ENCODE peak calls at places on chromosomes 5 and 9, in four cellular contexts. U is fibroblast of lung, F is right atrium auricular region, M is cardiac muscle cell. H is an unnamed sample.

GRCh38 chr5:107555425-107556090 is 115.2 kb downstream of the EFNA5 start:
- DNase-seq in U (peak), F (no peak), M (no peak), H (no peak)

GRCh38 chr9:114172981-114173833 is 17.9 kb downstream of the COL27A1 start:
- DNase-seq in F (no peak), M (no peak), U (peak), H (peak)

GRCh38 chr5:115549154-115549553 is 4.6 kb upstream of the FEM1C start:
- DNase-seq in U (no peak), M (no peak), F (no peak), H (no peak)

GRCh38 chr5:1396029-1396816 is 49.0 kb downstream of the SLC6A3 start:
- DNase-seq in M (no peak), U (no peak), F (no peak), H (no peak)

GRCh38 chr9:133886563-133887501 is 105.3 kb downstream of the VAV2 start:
- DNase-seq in F (no peak), M (no peak), U (no peak), H (no peak)

GRCh38 chr5:94153736-94154450 is 412.5 kb upstream of the POU5F2 start:
- DNase-seq in U (peak), F (no peak), M (no peak), H (no peak)

GRCh38 chr9:110089681-110090370 is 118.1 kb downstream of the C9orf152 start:
- DNase-seq in F (no peak), U (no peak), M (no peak), H (no peak)

GRCh38 chr5:133373121-133373870 is 239.0 kb downstream of the FSTL4 start:
- DNase-seq in M (no peak), U (peak), F (no peak), H (no peak)

GRCh38 chr9:132241840-132242620 is 80.2 kb downstream of the NTNG2 start:
- DNase-seq in M (no peak), U (no peak), F (no peak), H (peak)

GRCh38 chr5:155989884-155990283 is 337.1 kb upstream of the SGCD start:
- DNase-seq in U (no peak), F (no peak), M (no peak), H (no peak)

GRCh38 chr5:153352685-153353219 is 137.7 kb upstream of the GRIA1 start:
- DNase-seq in F (no peak), U (peak), M (peak), H (no peak)

GRCh38 chr9:126564128-126564527 is 49.6 kb upstream of the LMX1B start:
- DNase-seq in M (peak), F (no peak), U (no peak), H (no peak)
- H3K4me3 ChIP-seq in M (no peak), F (no peak), U (no peak), H (no peak)

GRCh38 chr9:126804696-126805545 is at the start of gene ZBTB43:
- DNase-seq in F (peak), M (peak), U (peak), H (peak)

GRCh38 chr9:126806336-126806735 is 1.5 kb downstream of the ZBTB43 start:
- DNase-seq in U (peak), F (no peak), M (no peak), H (peak)

GRCh38 chr9:126804198-126804695 is 593 bp upstream of the ZBTB43 start:
- DNase-seq in U (no peak), M (no peak), F (no peak), H (no peak)

GRCh38 chr9:126802343-126803059 is 2.3 kb upstream of the ZBTB43 start:
- DNase-seq in U (no peak), F (no peak), M (no peak), H (no peak)

GRCh38 chr9:126805546-126806262 is 864 bp downstream of the ZBTB43 start:
- DNase-seq in U (peak), M (peak), F (peak), H (peak)
- TF ChIP-seq CTCF in U (no peak), M (no peak), F (no peak), H (no peak)

GRCh38 chr5:157263586-157264090 is 2.3 kb upstream of the CYFIP2 start:
- DNase-seq in M (no peak), U (no peak), F (no peak), H (no peak)
- H3K4me3 ChIP-seq in M (no peak), U (no peak), F (no peak), H (no peak)

DNA sequence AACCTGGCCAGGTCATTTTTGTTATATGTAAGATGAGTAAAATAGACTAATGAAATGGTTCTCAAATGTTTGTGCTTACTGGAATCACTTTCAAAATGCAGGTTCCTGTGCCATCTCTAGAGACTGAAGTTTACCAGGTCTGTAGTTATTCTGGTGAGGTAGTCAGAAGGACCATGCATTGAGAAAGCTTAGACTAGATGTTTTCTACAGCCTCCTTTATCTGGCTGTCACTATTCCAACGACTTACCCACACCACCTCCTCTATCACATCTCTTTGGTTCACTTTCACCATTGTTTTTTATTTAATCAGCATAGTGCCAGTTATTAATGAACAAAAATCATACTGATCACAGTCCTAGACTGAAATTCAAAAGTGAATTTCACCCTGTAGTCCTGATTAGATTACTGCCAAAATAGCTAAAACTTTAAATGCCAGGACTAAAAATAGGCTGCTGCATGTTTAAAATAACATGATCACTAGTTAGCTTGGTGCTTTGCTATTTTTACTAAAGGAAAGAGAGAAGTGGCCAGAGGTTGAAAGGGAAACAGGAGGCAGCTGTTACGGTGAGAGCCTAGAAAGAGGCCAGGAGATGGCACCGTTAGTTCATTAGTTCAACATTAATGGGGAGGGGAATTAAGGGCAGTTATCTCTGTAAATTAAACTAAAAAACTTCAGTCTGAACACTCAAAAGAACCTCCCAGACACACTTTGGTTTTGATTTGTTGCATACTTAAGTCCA is 13.9 kb upstream of the FNIP1 start:
- DNase-seq in M (peak), U (no peak), F (no peak), H (peak)
- TF ChIP-seq CTCF in M (peak), U (peak), F (no peak), H (peak)

GRCh38 chr9:122371851-122372250 is 1.0 kb downstream of the PTGS1 start:
- DNase-seq in M (no peak), U (no peak), F (no peak), H (no peak)
- H3K4me3 ChIP-seq in M (no peak), U (peak), F (no peak), H (no peak)

H was measured in fibroblast of villous mesenchyme.